ENCODE peak calls at places on chromosomes 6 and 20, in eight cellular contexts. One of them, this sample, is unnamed. For H3K4me1, the result is how much of the 10 kb centered on the place peaks cover.

GRCh38 chr6:131199568-131200272 is 64.5 kb downstream of the AKAP7 start:
- DNase-seq in heart left ventricle: peak
- DNase-seq in cardiac muscle cell: peak
- DNase-seq in breast epithelium: no peak
- DNase-seq in uterus: no peak
- DNase-seq in psoas muscle: no peak
- DNase-seq in A549: peak
- DNase-seq in pancreas: no peak
- DNase-seq in this sample: no peak

GRCh38 chr20:59775221-59776055 is 158.0 kb downstream of the SYCP2 start:
- DNase-seq in uterus: no peak
- DNase-seq in heart left ventricle: no peak
- DNase-seq in A549: no peak
- DNase-seq in breast epithelium: peak
- DNase-seq in psoas muscle: no peak
- DNase-seq in pancreas: peak
- DNase-seq in cardiac muscle cell: no peak
- DNase-seq in this sample: no peak

GRCh38 chr6:157688275-157688959 is 134.6 kb upstream of the SNX9 start:
- DNase-seq in cardiac muscle cell: no peak
- DNase-seq in A549: no peak
- DNase-seq in heart left ventricle: no peak
- DNase-seq in uterus: no peak
- DNase-seq in pancreas: no peak
- DNase-seq in psoas muscle: no peak
- DNase-seq in breast epithelium: no peak
- DNase-seq in this sample: no peak

GRCh38 chr20:40741507-40742106 is 52.6 kb upstream of the MAFB start:
- DNase-seq in heart left ventricle: peak
- DNase-seq in cardiac muscle cell: peak
- DNase-seq in breast epithelium: no peak
- DNase-seq in psoas muscle: peak
- DNase-seq in pancreas: no peak
- DNase-seq in A549: peak
- DNase-seq in uterus: no peak
- DNase-seq in this sample: peak

GRCh38 chr6:142635130-142635529 is 309.8 kb downstream of the HIVEP2 start:
- DNase-seq in psoas muscle: no peak
- DNase-seq in A549: no peak
- DNase-seq in pancreas: no peak
- DNase-seq in cardiac muscle cell: no peak
- DNase-seq in breast epithelium: no peak
- DNase-seq in uterus: no peak
- DNase-seq in heart left ventricle: no peak
- DNase-seq in this sample: no peak

GRCh38 chr6:74166849-74167248 is 470.8 kb downstream of the CD109 start:
- DNase-seq in heart left ventricle: no peak
- DNase-seq in A549: no peak
- DNase-seq in breast epithelium: no peak
- DNase-seq in cardiac muscle cell: no peak
- DNase-seq in pancreas: no peak
- DNase-seq in uterus: no peak
- DNase-seq in psoas muscle: no peak
- DNase-seq in this sample: no peak

GRCh38 chr20:8309638-8310037 is 177.6 kb downstream of the PLCB1 start:
- DNase-seq in cardiac muscle cell: peak
- DNase-seq in breast epithelium: no peak
- DNase-seq in A549: no peak
- DNase-seq in heart left ventricle: no peak
- DNase-seq in psoas muscle: no peak
- DNase-seq in pancreas: no peak
- DNase-seq in uterus: no peak
- DNase-seq in this sample: no peak

GRCh38 chr6:148572676-148573335 is 174.0 kb upstream of the UST start:
- DNase-seq in cardiac muscle cell: no peak
- DNase-seq in heart left ventricle: no peak
- DNase-seq in breast epithelium: no peak
- DNase-seq in A549: no peak
- DNase-seq in uterus: no peak
- DNase-seq in psoas muscle: no peak
- DNase-seq in pancreas: no peak
- DNase-seq in this sample: no peak

GRCh38 chr20:1569417-1569861 is 11.9 kb upstream of the SIRPD start:
- DNase-seq in cardiac muscle cell: peak
- DNase-seq in breast epithelium: no peak
- DNase-seq in heart left ventricle: no peak
- DNase-seq in psoas muscle: no peak
- DNase-seq in A549: peak
- DNase-seq in uterus: no peak
- DNase-seq in pancreas: no peak
- DNase-seq in this sample: no peak

GRCh38 chr6:74756903-74757302 is 448.9 kb downstream of the COL12A1 start:
- DNase-seq in psoas muscle: no peak
- DNase-seq in cardiac muscle cell: no peak
- DNase-seq in pancreas: no peak
- DNase-seq in A549: no peak
- DNase-seq in heart left ventricle: no peak
- DNase-seq in uterus: no peak
- DNase-seq in breast epithelium: no peak
- DNase-seq in this sample: no peak

GRCh38 chr20:31538327-31538726 is 24.1 kb downstream of the HM13 start:
- DNase-seq in psoas muscle: no peak
- DNase-seq in cardiac muscle cell: no peak
- DNase-seq in pancreas: no peak
- DNase-seq in heart left ventricle: no peak
- DNase-seq in breast epithelium: no peak
- DNase-seq in A549: no peak
- DNase-seq in uterus: no peak
- DNase-seq in this sample: no peak

GRCh38 chr6:103893082-103893481 is 966.6 kb downstream of the HACE1 start:
- DNase-seq in A549: no peak
- DNase-seq in breast epithelium: no peak
- DNase-seq in pancreas: no peak
- DNase-seq in heart left ventricle: peak
- DNase-seq in cardiac muscle cell: peak
- DNase-seq in uterus: no peak
- DNase-seq in psoas muscle: no peak
- DNase-seq in this sample: no peak

GRCh38 chr20:32155017-32155965 is 45.8 kb downstream of the TM9SF4 start:
- DNase-seq in heart left ventricle: peak
- DNase-seq in uterus: peak
- DNase-seq in cardiac muscle cell: peak
- DNase-seq in pancreas: peak
- DNase-seq in A549: peak
- DNase-seq in breast epithelium: peak
- DNase-seq in psoas muscle: peak
- DNase-seq in this sample: peak

GRCh38 chr6:39823187-39823815 is 31.1 kb downstream of the DAAM2 start:
- DNase-seq in heart left ventricle: peak
- DNase-seq in cardiac muscle cell: peak
- DNase-seq in A549: no peak
- DNase-seq in pancreas: no peak
- DNase-seq in uterus: peak
- DNase-seq in breast epithelium: no peak
- DNase-seq in psoas muscle: peak
- DNase-seq in this sample: peak

GRCh38 chr6:6712979-6713514 is 124.5 kb downstream of the LY86 start:
- DNase-seq in uterus: no peak
- DNase-seq in psoas muscle: no peak
- DNase-seq in pancreas: no peak
- DNase-seq in breast epithelium: no peak
- DNase-seq in cardiac muscle cell: no peak
- DNase-seq in heart left ventricle: no peak
- DNase-seq in A549: no peak
- DNase-seq in this sample: no peak

GRCh38 chr6:140346461-140346860 is 972.0 kb upstream of the CITED2 start:
- DNase-seq in heart left ventricle: no peak
- DNase-seq in A549: no peak
- DNase-seq in psoas muscle: no peak
- DNase-seq in cardiac muscle cell: peak
- DNase-seq in uterus: no peak
- DNase-seq in breast epithelium: no peak
- DNase-seq in pancreas: no peak
- DNase-seq in this sample: no peak

GRCh38 chr6:35089216-35089934 is 51.8 kb downstream of the TCP11 start:
- DNase-seq in heart left ventricle: no peak
- DNase-seq in breast epithelium: no peak
- DNase-seq in cardiac muscle cell: no peak
- DNase-seq in uterus: no peak
- DNase-seq in A549: no peak
- DNase-seq in pancreas: no peak
- DNase-seq in psoas muscle: no peak
- DNase-seq in this sample: no peak

GRCh38 chr6:136592930-136593673 is 42.9 kb upstream of the MAP7 start:
- DNase-seq in uterus: no peak
- DNase-seq in cardiac muscle cell: peak
- DNase-seq in heart left ventricle: no peak
- DNase-seq in psoas muscle: no peak
- DNase-seq in breast epithelium: no peak
- DNase-seq in A549: no peak
- DNase-seq in pancreas: no peak
- DNase-seq in this sample: no peak
- H3K4me3 ChIP-seq in uterus: no peak
- H3K4me3 ChIP-seq in cardiac muscle cell: no peak
- H3K4me3 ChIP-seq in heart left ventricle: no peak
- H3K4me3 ChIP-seq in psoas muscle: no peak
- H3K4me3 ChIP-seq in breast epithelium: no peak
- H3K4me3 ChIP-seq in A549: no peak
- H3K4me3 ChIP-seq in pancreas: no peak
- H3K4me3 ChIP-seq in this sample: no peak

DNA sequence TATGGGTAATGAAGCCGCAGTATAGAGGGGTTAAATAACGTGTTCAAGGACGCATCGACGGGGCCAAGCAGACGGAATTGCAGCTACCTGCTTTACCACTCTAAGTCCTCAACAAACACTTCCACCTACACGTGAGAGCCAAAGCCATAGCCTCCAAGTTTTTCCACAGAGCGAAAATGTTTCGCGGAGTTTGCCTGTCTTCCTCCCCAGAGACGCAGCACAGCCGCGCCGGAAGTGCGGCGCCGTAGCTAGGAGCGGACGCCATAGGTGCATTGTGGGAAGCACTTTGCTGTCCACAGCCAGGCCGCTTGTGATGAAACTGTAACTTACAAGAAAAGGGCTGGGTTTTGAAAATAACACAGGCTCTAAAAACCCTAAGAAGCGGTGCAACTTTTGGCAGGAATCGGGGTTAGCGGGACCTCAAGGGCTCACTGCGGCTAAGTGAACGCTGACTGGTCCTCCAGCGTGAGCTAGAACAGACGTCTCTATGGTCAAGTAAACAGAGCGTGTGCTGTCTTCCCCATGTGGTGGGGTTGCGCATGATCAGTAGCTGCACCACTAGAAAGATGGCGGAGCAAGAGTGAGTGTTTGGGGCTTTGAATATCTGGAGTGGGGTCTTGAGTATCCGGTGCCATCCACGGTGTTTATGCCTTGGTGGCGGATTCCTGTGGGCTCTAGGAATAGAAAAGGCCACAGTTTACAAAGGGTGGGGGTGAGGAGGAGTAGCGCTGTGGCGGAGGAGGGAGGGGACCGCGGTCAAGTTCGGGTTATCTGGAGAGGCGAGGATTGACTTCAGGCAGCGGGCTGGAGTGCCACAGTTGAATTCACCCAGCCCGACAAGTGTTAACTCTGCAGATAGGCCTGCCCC is at the start of gene RPL7L1:
- DNase-seq in breast epithelium: peak
- DNase-seq in psoas muscle: peak
- DNase-seq in cardiac muscle cell: peak
- DNase-seq in heart left ventricle: peak
- DNase-seq in A549: peak
- DNase-seq in uterus: peak
- DNase-seq in pancreas: peak
- DNase-seq in this sample: peak
- TF ChIP-seq CTCF in breast epithelium: no peak
- TF ChIP-seq CTCF in psoas muscle: peak
- TF ChIP-seq CTCF in cardiac muscle cell: no peak
- TF ChIP-seq CTCF in heart left ventricle: no peak
- TF ChIP-seq CTCF in A549: no peak
- TF ChIP-seq CTCF in uterus: peak
- TF ChIP-seq CTCF in pancreas: no peak
- TF ChIP-seq CTCF in this sample: no peak

DNA sequence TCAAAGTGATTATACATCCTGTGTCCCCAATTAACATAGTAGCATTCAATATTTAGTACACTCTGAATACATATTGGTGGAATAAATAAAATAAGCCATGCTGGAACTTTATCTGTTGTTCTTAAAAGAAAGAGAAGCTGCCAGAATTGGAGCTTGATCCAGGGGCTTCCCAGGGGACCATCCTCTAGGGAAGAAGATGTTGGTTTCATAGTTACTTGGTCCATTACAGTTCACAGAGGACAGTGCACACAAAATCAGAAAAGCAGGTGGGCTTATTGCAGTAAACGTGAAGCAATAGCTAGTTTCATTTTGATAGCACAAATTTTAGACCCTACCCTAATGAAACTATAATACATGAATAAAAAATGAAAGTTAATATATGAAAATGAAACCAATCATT is 227.2 kb upstream of the MARCKS start:
- DNase-seq in breast epithelium: no peak
- DNase-seq in psoas muscle: no peak
- DNase-seq in cardiac muscle cell: no peak
- DNase-seq in uterus: no peak
- DNase-seq in heart left ventricle: peak
- DNase-seq in pancreas: no peak
- DNase-seq in A549: no peak
- DNase-seq in this sample: no peak
- H3K4me1 ChIP-seq in breast epithelium: under half
- H3K4me1 ChIP-seq in psoas muscle: under half
- H3K4me1 ChIP-seq in cardiac muscle cell: under half
- H3K4me1 ChIP-seq in uterus: under half
- H3K4me1 ChIP-seq in heart left ventricle: under half
- H3K4me1 ChIP-seq in pancreas: under half
- H3K4me1 ChIP-seq in A549: under half
- H3K4me1 ChIP-seq in this sample: under half

GRCh38 chr20:62406635-62407176 is 379 bp downstream of the CABLES2 start:
- DNase-seq in cardiac muscle cell: no peak
- DNase-seq in psoas muscle: no peak
- DNase-seq in breast epithelium: no peak
- DNase-seq in uterus: no peak
- DNase-seq in A549: no peak
- DNase-seq in heart left ventricle: no peak
- DNase-seq in pancreas: peak
- DNase-seq in this sample: no peak

GRCh38 chr20:62409086-62409853 is 2.2 kb upstream of the CABLES2 start:
- DNase-seq in A549: no peak
- DNase-seq in pancreas: no peak
- DNase-seq in psoas muscle: no peak
- DNase-seq in breast epithelium: no peak
- DNase-seq in cardiac muscle cell: no peak
- DNase-seq in heart left ventricle: no peak
- DNase-seq in uterus: no peak
- DNase-seq in this sample: no peak

GRCh38 chr20:62407221-62407992 is at the start of gene CABLES2:
- DNase-seq in cardiac muscle cell: peak
- DNase-seq in heart left ventricle: peak
- DNase-seq in A549: peak
- DNase-seq in breast epithelium: peak
- DNase-seq in pancreas: peak
- DNase-seq in uterus: peak
- DNase-seq in psoas muscle: peak
- DNase-seq in this sample: peak

GRCh38 chr20:62408640-62409039 is 1.6 kb upstream of the CABLES2 start:
- DNase-seq in breast epithelium: no peak
- DNase-seq in cardiac muscle cell: no peak
- DNase-seq in psoas muscle: no peak
- DNase-seq in uterus: no peak
- DNase-seq in pancreas: no peak
- DNase-seq in heart left ventricle: no peak
- DNase-seq in A549: no peak
- DNase-seq in this sample: no peak

GRCh38 chr20:62408055-62408454 is 970 bp upstream of the CABLES2 start:
- DNase-seq in A549: no peak
- DNase-seq in psoas muscle: no peak
- DNase-seq in cardiac muscle cell: no peak
- DNase-seq in breast epithelium: no peak
- DNase-seq in uterus: no peak
- DNase-seq in heart left ventricle: no peak
- DNase-seq in pancreas: no peak
- DNase-seq in this sample: no peak
- H3K4me3 ChIP-seq in A549: no peak
- H3K4me3 ChIP-seq in psoas muscle: no peak
- H3K4me3 ChIP-seq in cardiac muscle cell: no peak
- H3K4me3 ChIP-seq in breast epithelium: no peak
- H3K4me3 ChIP-seq in uterus: no peak
- H3K4me3 ChIP-seq in heart left ventricle: no peak
- H3K4me3 ChIP-seq in pancreas: no peak
- H3K4me3 ChIP-seq in this sample: no peak